ENCODE peak calls at places on chromosomes 2 and 18, in seven cellular contexts. G, A, H, O, J, S and I are unnamed samples.

GRCh38 chr2:134327367-134327766 is 73.5 kb downstream of the MGAT5 start:
- DNase-seq in O (no peak), H (no peak), A (no peak), S (no peak), G (no peak), J (peak), I (no peak)

GRCh38 chr2:190607014-190607597 is 41.8 kb upstream of the NAB1 start:
- DNase-seq in A (no peak), O (no peak), J (peak), S (no peak), H (no peak), G (no peak), I (no peak)

GRCh38 chr2:95330939-95331338 is 33.8 kb downstream of the KCNIP3 start:
- DNase-seq in J (no peak), O (no peak), G (no peak), S (no peak), H (no peak), A (no peak), I (peak)

GRCh38 chr18:42310956-42311355 is 355.9 kb downstream of the PIK3C3 start:
- DNase-seq in H (no peak), G (no peak), J (no peak), O (no peak), A (no peak), S (no peak), I (no peak)

GRCh38 chr18:78683191-78684010 is 296.2 kb upstream of the SALL3 start:
- DNase-seq in A (no peak), S (no peak), O (no peak), G (no peak), J (no peak), H (no peak), I (no peak)

GRCh38 chr2:51084750-51085149 is 52.8 kb upstream of the NRXN1 start:
- DNase-seq in G (no peak), O (no peak), S (no peak), H (no peak), A (no peak), J (peak), I (no peak)

GRCh38 chr18:79522451-79523220 is 126.9 kb downstream of the NFATC1 start:
- DNase-seq in G (peak), H (peak), A (peak), J (no peak), O (no peak), S (no peak), I (peak)

GRCh38 chr2:200618590-200619021 is 32.8 kb downstream of the AOX1 start:
- DNase-seq in A (no peak), O (no peak), J (peak), S (no peak), G (no peak), H (no peak), I (no peak)

GRCh38 chr2:233901367-233901766 is 15.8 kb upstream of the TRPM8 start:
- DNase-seq in S (no peak), A (no peak), G (no peak), H (no peak), O (no peak), J (no peak), I (no peak)

GRCh38 chr2:174561283-174562275 is 36.0 kb downstream of the WIPF1 start:
- DNase-seq in O (peak), A (no peak), H (no peak), S (peak), J (peak), G (no peak), I (no peak)

GRCh38 chr2:19580264-19580663 is 221.8 kb upstream of the OSR1 start:
- DNase-seq in S (no peak), J (no peak), G (no peak), A (no peak), O (no peak), H (no peak), I (no peak)

GRCh38 chr2:222076978-222077690 is 221.7 kb downstream of the PAX3 start:
- DNase-seq in G (no peak), H (no peak), A (no peak), S (no peak), J (no peak), O (no peak), I (no peak)

GRCh38 chr2:234880551-234881211 is 71.1 kb upstream of the SH3BP4 start:
- DNase-seq in A (no peak), G (no peak), H (no peak), S (no peak), J (peak), O (no peak), I (no peak)